ENCODE peak calls at places on chromosomes 1 and 21, in ten cellular contexts. X, A, W, N, C, I, G, L, Q and E are unnamed samples.

GRCh38 chr1:233907139-233907538 is 2.7 kb downstream of the SLC35F3 start:
- DNase-seq in X (no peak), A (no peak), W (no peak), N (no peak), C (no peak), I (no peak), G (no peak), L (no peak), Q (no peak), E (no peak)

GRCh38 chr1:72439036-72439435 is 156.7 kb upstream of the NEGR1 start:
- DNase-seq in X (no peak), A (no peak), W (peak; percentile 55), N (no peak), C (peak; percentile 75), I (no peak), G (no peak), L (peak; percentile 67), Q (no peak), E (peak; percentile 45)

GRCh38 chr1:55078470-55078869 is 39.1 kb downstream of the PCSK9 start:
- DNase-seq in X (no peak), A (no peak), W (no peak), N (no peak), C (no peak), I (no peak), G (no peak), L (no peak), Q (no peak), E (no peak)

GRCh38 chr1:190022709-190023108 is 455.0 kb downstream of the BRINP3 start:
- DNase-seq in X (no peak), A (no peak), W (peak; percentile 74), N (no peak), C (no peak), I (peak; percentile 12), G (no peak), L (peak; percentile 21), Q (no peak), E (no peak)

GRCh38 chr1:60916926-60917325 is 165.4 kb upstream of the NFIA start:
- DNase-seq in X (no peak), A (no peak), W (no peak), N (no peak), C (no peak), I (no peak), G (no peak), L (no peak), Q (no peak), E (no peak)

GRCh38 chr1:233389169-233389568 is 61.6 kb downstream of the MAP3K21 start:
- DNase-seq in X (no peak), A (no peak), W (no peak), N (no peak), C (peak; percentile 3), I (no peak), G (no peak), L (no peak), Q (no peak), E (no peak)

GRCh38 chr1:209831615-209832014 is 3.8 kb downstream of the UTP25 start:
- DNase-seq in X (no peak), A (no peak), W (peak; percentile 63), N (no peak), C (peak; percentile 85), I (no peak), G (no peak), L (peak; percentile 75), Q (no peak), E (peak; percentile 24)

GRCh38 chr1:19738106-19738505 is 61.6 kb downstream of the TMCO4 start:
- DNase-seq in X (no peak), A (no peak), W (no peak), N (no peak), C (no peak), I (no peak), G (no peak), L (no peak), Q (no peak), E (no peak)

GRCh38 chr1:204342310-204342709 is 17.4 kb downstream of the PLEKHA6 start:
- DNase-seq in X (no peak), A (no peak), W (no peak), N (no peak), C (no peak), I (no peak), G (no peak), L (no peak), Q (no peak), E (no peak)

GRCh38 chr21:26421724-26422123 is 151.4 kb downstream of the CYYR1 start:
- DNase-seq in X (no peak), A (no peak), W (no peak), N (no peak), C (no peak), I (no peak), G (no peak), L (no peak), Q (no peak), E (no peak)

GRCh38 chr1:200628223-200628868 is 7.8 kb upstream of the KIF14 start:
- DNase-seq in X (no peak), A (peak; percentile 77), W (no peak), N (no peak), C (no peak), I (no peak), G (no peak), L (no peak), Q (no peak), E (no peak)

GRCh38 chr1:84772428-84772943 is 82.2 kb upstream of the SSX2IP start:
- DNase-seq in X (peak; percentile 83), A (peak; percentile 40), W (peak; percentile 68), N (peak; percentile 78), C (peak; percentile 81), I (peak; percentile 75), G (no peak), L (peak; percentile 93), Q (peak; percentile 66), E (peak; percentile 74)

GRCh38 chr1:119136401-119136800 is 4.1 kb downstream of the WARS2 start:
- DNase-seq in X (no peak), A (no peak), W (peak; percentile 63), N (no peak), C (peak; percentile 84), I (no peak), G (no peak), L (peak; percentile 75), Q (no peak), E (no peak)

GRCh38 chr1:155457237-155457636 is 105.4 kb downstream of the ASH1L start:
- DNase-seq in X (no peak), A (no peak), W (no peak), N (no peak), C (no peak), I (no peak), G (no peak), L (no peak), Q (no peak), E (no peak)

GRCh38 chr1:240342251-240342625 is 250.6 kb downstream of the FMN2 start:
- DNase-seq in X (no peak), A (no peak), W (no peak), N (no peak), C (peak; percentile 14), I (no peak), G (no peak), L (no peak), Q (no peak), E (no peak)

GRCh38 chr21:45623436-45623835 is 20.1 kb upstream of the PCBP3 start:
- DNase-seq in X (no peak), A (no peak), W (no peak), N (no peak), C (no peak), I (no peak), G (no peak), L (no peak), Q (no peak), E (no peak)

GRCh38 chr1:43836267-43836951 is 97.2 kb upstream of the ARTN start:
- DNase-seq in X (peak; percentile 36), A (peak; percentile 95), W (peak; percentile 33), N (peak; percentile 62), C (no peak), I (no peak), G (no peak), L (peak; percentile 52), Q (peak; percentile 33), E (no peak)
- H3K4me3 ChIP-seq in X (no peak overlapping the region), A (no peak overlapping the region), W (no peak overlapping the region), N (no peak overlapping the region), C (no peak overlapping the region), I (no peak overlapping the region), G (no peak overlapping the region), L (no peak overlapping the region), Q (no peak overlapping the region), E (no peak overlapping the region)

DNA sequence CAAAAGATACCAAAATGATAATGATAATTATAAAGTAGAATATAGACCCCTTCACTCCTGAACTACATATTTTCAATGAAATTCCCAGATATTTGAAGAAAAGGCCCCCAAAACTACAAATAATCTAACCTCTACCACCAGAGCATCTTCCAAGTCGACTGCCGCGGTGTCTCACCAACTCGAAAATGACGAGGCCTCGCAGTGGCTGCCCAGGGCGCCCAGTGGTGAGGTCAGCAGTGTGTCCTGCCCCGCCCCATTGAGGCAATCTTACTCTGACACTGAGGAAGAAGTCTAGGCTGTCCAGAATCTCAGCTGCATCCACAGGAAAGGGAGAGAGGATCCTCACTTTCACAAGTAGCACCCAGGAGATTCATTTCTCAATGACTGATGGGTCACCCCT is 5.2 kb downstream of the DUSP10 start:
- DNase-seq in X (no peak), A (no peak), W (no peak), N (no peak), C (no peak), I (no peak), G (peak; percentile 50), L (no peak), Q (peak; percentile 54), E (no peak)
- H3K4me3 ChIP-seq in X (no peak overlapping the region), A (no peak overlapping the region), W (no peak overlapping the region), N (no peak overlapping the region), C (no peak overlapping the region), I (no peak overlapping the region), G (no peak overlapping the region), L (no peak overlapping the region), Q (peak overlapping the region; percentile 43), E (no peak overlapping the region)

GRCh38 chr1:8411803-8412182 is 93.9 kb downstream of the SLC45A1 start:
- DNase-seq in X (no peak), A (no peak), W (no peak), N (no peak), C (no peak), I (no peak), G (no peak), L (no peak), Q (no peak), E (no peak)
- H3K4me3 ChIP-seq in X (peak overlapping the region; percentile 0), A (no peak overlapping the region), W (peak overlapping the region; percentile 11), N (no peak overlapping the region), C (peak overlapping the region; percentile 35), I (no peak overlapping the region), G (no peak overlapping the region), L (no peak overlapping the region), Q (peak overlapping the region; percentile 1), E (no peak overlapping the region)

DNA sequence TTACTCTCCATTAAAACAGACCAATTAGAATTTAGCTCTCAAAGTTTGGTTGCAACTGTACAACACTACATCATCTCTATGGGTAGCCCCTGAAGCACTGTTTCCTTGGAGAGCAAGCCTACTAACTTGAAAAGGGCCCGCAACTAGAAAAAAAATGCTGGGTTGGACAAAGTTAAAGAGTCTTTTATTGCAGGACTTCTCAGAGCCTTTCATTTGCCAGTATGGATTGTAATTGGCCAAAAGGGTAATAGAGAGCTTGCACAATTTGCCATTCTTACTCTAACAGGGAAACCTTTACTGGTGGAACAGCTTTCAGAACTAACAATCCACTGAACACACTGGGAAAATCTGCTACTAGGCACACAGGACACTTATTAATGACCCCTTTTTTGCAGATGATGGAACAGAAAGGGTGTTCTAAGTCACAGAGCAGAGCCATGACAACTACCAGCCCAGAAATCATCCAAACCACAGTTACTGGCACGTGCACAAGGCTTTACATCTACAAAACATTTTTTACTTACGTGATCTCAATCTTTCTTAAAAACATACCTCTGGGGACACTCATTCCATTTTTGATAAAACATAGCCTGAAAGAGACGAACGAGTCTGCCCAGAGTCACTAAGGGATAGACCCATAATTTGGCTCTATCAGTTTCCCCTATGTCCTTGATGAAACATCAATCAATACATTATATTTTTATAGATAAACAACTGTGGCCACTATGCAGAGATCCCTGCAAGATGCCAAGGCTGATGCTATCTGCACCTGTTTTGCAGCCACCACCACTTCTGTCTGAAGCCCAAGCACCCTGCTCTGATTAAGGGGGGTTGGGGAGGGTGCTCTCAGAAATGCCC is 176.3 kb upstream of the EDN2 start:
- DNase-seq in X (no peak), A (no peak), W (peak; percentile 18), N (no peak), C (peak; percentile 24), I (no peak), G (no peak), L (no peak), Q (no peak), E (no peak)
- H3K4me3 ChIP-seq in X (no peak overlapping the region), A (peak overlapping the region; percentile 72), W (peak overlapping the region; percentile 57), N (peak overlapping the region; percentile 71), C (peak overlapping the region; percentile 75), I (peak overlapping the region; percentile 52), G (peak overlapping the region; percentile 59), L (peak overlapping the region; percentile 59), Q (peak overlapping the region; percentile 74), E (peak overlapping the region; percentile 81)